ENCODE peak calls at places on chromosomes 2 and 18, in seven cellular contexts. I, K, E, G, C, N and A are unnamed samples.

GRCh38 chr18:28514699-28515098 is 337.8 kb upstream of the CDH2 start:
- DNase-seq in I (no peak), K (no peak), E (no peak), G (no peak), C (no peak), N (no peak), A (no peak)

GRCh38 chr18:10061566-10061965 is 147.8 kb downstream of the VAPA start:
- DNase-seq in I (no peak), K (no peak), E (no peak), G (no peak), C (no peak), N (no peak), A (no peak)

GRCh38 chr2:233247744-233248143 is 3.7 kb upstream of the ATG16L1 start:
- DNase-seq in I (no peak), K (no peak), E (no peak), G (peak; percentile 30), C (peak; percentile 100), N (peak; percentile 73), A (no peak)

GRCh38 chr2:204825054-204825453 is 279.8 kb downstream of the PARD3B start:
- DNase-seq in I (peak; percentile 32), K (no peak), E (no peak), G (no peak), C (peak; percentile 23), N (no peak), A (no peak)

GRCh38 chr2:201960300-201960699 is 73.4 kb upstream of the FZD7 start:
- DNase-seq in I (peak; percentile 72), K (no peak), E (no peak), G (no peak), C (no peak), N (no peak), A (no peak)

GRCh38 chr2:242069018-242069417 is 199.5 kb downstream of the RTP5 start:
- DNase-seq in I (no peak), K (no peak), E (no peak), G (no peak), C (no peak), N (no peak), A (no peak)

GRCh38 chr2:204869142-204869823 is 324.0 kb downstream of the PARD3B start:
- DNase-seq in I (no peak), K (peak; percentile 16), E (no peak), G (no peak), C (no peak), N (no peak), A (no peak)

GRCh38 chr18:25685088-25685487 is 333.1 kb upstream of the ZNF521 start:
- DNase-seq in I (no peak), K (no peak), E (no peak), G (no peak), C (no peak), N (no peak), A (no peak)

GRCh38 chr2:218193716-218194115 is 23.3 kb upstream of the ARPC2 start:
- DNase-seq in I (peak; percentile 33), K (no peak), E (no peak), G (no peak), C (no peak), N (no peak), A (no peak)

GRCh38 chr2:74053959-74054715 is 69.4 kb downstream of the TET3 start:
- DNase-seq in I (no peak), K (no peak), E (no peak), G (no peak), C (peak; percentile 27), N (no peak), A (no peak)

GRCh38 chr2:8412082-8412481 is 269.8 kb upstream of the ID2 start:
- DNase-seq in I (peak; percentile 43), K (no peak), E (no peak), G (no peak), C (no peak), N (no peak), A (no peak)

GRCh38 chr2:237482485-237482884 is 4.6 kb upstream of the MLPH start:
- DNase-seq in I (no peak), K (peak; percentile 68), E (no peak), G (no peak), C (peak; percentile 59), N (no peak), A (no peak)

GRCh38 chr2:226168496-226169160 is 631.0 kb downstream of the IRS1 start:
- DNase-seq in I (no peak), K (no peak), E (no peak), G (no peak), C (no peak), N (no peak), A (no peak)

GRCh38 chr18:55763298-55763697 is 175.3 kb upstream of the TCF4 start:
- DNase-seq in I (no peak), K (no peak), E (no peak), G (no peak), C (peak; percentile 75), N (no peak), A (no peak)

GRCh38 chr2:198546091-198546490 is 741.7 kb downstream of the PLCL1 start:
- DNase-seq in I (no peak), K (no peak), E (no peak), G (no peak), C (no peak), N (no peak), A (no peak)

GRCh38 chr2:128727914-128728313 is 409.2 kb upstream of the HS6ST1 start:
- DNase-seq in I (no peak), K (peak; percentile 92), E (peak; percentile 26), G (no peak), C (peak; percentile 73), N (peak; percentile 4), A (no peak)

GRCh38 chr2:197265931-197266330 is 44.6 kb downstream of the ANKRD44 start:
- DNase-seq in I (no peak), K (no peak), E (no peak), G (no peak), C (peak; percentile 38), N (no peak), A (no peak)

GRCh38 chr2:237743561-237744269 is 54.9 kb upstream of the RBM44 start:
- DNase-seq in I (no peak), K (no peak), E (no peak), G (no peak), C (peak; percentile 69), N (no peak), A (no peak)

GRCh38 chr2:219249203-219249980 is 3.7 kb upstream of the TUBA4B start:
- DNase-seq in I (peak; percentile 96), K (peak; percentile 96), E (peak; percentile 25), G (peak; percentile 58), C (peak; percentile 98), N (peak; percentile 34), A (peak; percentile 8)

GRCh38 chr2:173513117-173513516 is 158.4 kb downstream of the CDCA7 start:
- DNase-seq in I (no peak), K (no peak), E (no peak), G (no peak), C (no peak), N (no peak), A (no peak)

GRCh38 chr18:79764131-79764530 is 33.6 kb upstream of the KCNG2 start:
- DNase-seq in I (no peak), K (no peak), E (no peak), G (no peak), C (no peak), N (no peak), A (no peak)

GRCh38 chr2:171158790-171159325 is 1.8 kb downstream of the TLK1 start:
- DNase-seq in I (peak; percentile 73), K (no peak), E (no peak), G (no peak), C (no peak), N (no peak), A (no peak)

GRCh38 chr2:71072492-71072891 is 4.0 kb downstream of the NAGK start:
- DNase-seq in I (no peak), K (no peak), E (no peak), G (no peak), C (no peak), N (no peak), A (no peak)

GRCh38 chr2:111119847-111120252 is 864 bp upstream of the BCL2L11 start:
- DNase-seq in I (no peak), K (no peak), E (no peak), G (peak; percentile 2), C (no peak), N (no peak), A (no peak)

GRCh38 chr2:113171359-113172075 is 2.3 kb upstream of the PSD4 start:
- DNase-seq in I (no peak), K (no peak), E (no peak), G (no peak), C (no peak), N (no peak), A (no peak)